ENCODE peak calls at places on chromosomes 13 and 19, in six cellular contexts. Q, X, Y, S, D and I are unnamed samples.

GRCh38 chr19:6743714-6744380 is 4.4 kb downstream of the TRIP10 start:
- DNase-seq in Q (no peak), S (no peak), X (no peak), D (no peak), Y (no peak), I (no peak)

GRCh38 chr13:87122551-87122950 is 548.6 kb upstream of the SLITRK5 start:
- DNase-seq in Q (no peak), D (no peak), Y (no peak), S (no peak), X (no peak), I (no peak)

GRCh38 chr13:73248711-73249580 is 190.1 kb downstream of the KLF5 start:
- DNase-seq in S (no peak), Q (no peak), D (no peak), Y (no peak), X (no peak), I (peak; percentile 31)

GRCh38 chr19:38425810-38426466 is at the start of gene RASGRP4:
- DNase-seq in Q (no peak), X (peak; percentile 81), S (no peak), D (no peak), Y (peak; percentile 56), I (no peak)

GRCh38 chr19:6017576-6017975 is 39.6 kb upstream of the RANBP3 start:
- DNase-seq in X (no peak), Y (no peak), S (no peak), D (no peak), Q (no peak), I (peak; percentile 25)

GRCh38 chr13:108944760-108945159 is 315.3 kb downstream of the MYO16 start:
- DNase-seq in Y (no peak), S (no peak), X (no peak), Q (no peak), D (no peak), I (no peak)

GRCh38 chr13:23674795-23675640 is 104.8 kb downstream of the TNFRSF19 start:
- DNase-seq in Y (no peak), D (peak; percentile 44), S (no peak), Q (peak; percentile 57), X (no peak), I (no peak)

GRCh38 chr19:35257113-35257461 is 8.3 kb downstream of the LSR start:
- DNase-seq in X (no peak), D (no peak), Q (no peak), Y (no peak), S (no peak), I (no peak)

GRCh38 chr19:32869369-32870153 is at the start of gene SLC7A9:
- DNase-seq in D (peak; percentile 31), Y (peak; percentile 29), X (no peak), S (no peak), Q (no peak), I (no peak)

GRCh38 chr13:39144391-39144790 is 106.1 kb downstream of the NHLRC3 start:
- DNase-seq in Q (no peak), Y (no peak), S (no peak), X (no peak), D (no peak), I (no peak)

GRCh38 chr19:35513975-35514809 is 743 bp upstream of the DMKN start:
- DNase-seq in D (peak; percentile 25), X (no peak), Q (no peak), S (no peak), Y (peak; percentile 68), I (no peak)

GRCh38 chr19:12237143-12237839 is 57.4 kb downstream of the ZNF44 start:
- DNase-seq in X (no peak), Y (no peak), Q (no peak), D (no peak), S (no peak), I (no peak)

GRCh38 chr13:35388979-35389378 is 87.5 kb downstream of the MAB21L1 start:
- DNase-seq in S (no peak), X (no peak), D (no peak), Q (no peak), Y (no peak), I (peak; percentile 2)

GRCh38 chr19:38134538-38135149 is 89.4 kb downstream of the DPF1 start:
- DNase-seq in D (peak; percentile 38), X (peak; percentile 77), S (no peak), Y (peak; percentile 69), Q (peak; percentile 81), I (peak; percentile 65)

GRCh38 chr19:41023193-41023592 is 32.1 kb downstream of the CYP2B6 start:
- DNase-seq in X (peak; percentile 8), D (no peak), S (no peak), Y (no peak), Q (no peak), I (no peak)

GRCh38 chr13:30364876-30365275 is 57.4 kb upstream of the UBE2L5 start:
- DNase-seq in D (no peak), X (no peak), Y (no peak), S (no peak), Q (no peak), I (no peak)

GRCh38 chr19:5700455-5701092 is 10.5 kb downstream of the RPL36 start:
- DNase-seq in S (no peak), Q (no peak), X (no peak), D (no peak), Y (no peak), I (no peak)

GRCh38 chr19:57850553-57851017 is 926 bp downstream of the ZNF587 start:
- DNase-seq in X (peak; percentile 56), D (peak; percentile 29), Q (peak; percentile 15), Y (peak; percentile 49), S (no peak), I (peak; percentile 32)

GRCh38 chr13:42215578-42216421 is 56.2 kb upstream of the AKAP11 start:
- DNase-seq in D (peak; percentile 10), S (peak; percentile 4), X (peak; percentile 45), Q (no peak), Y (no peak), I (peak; percentile 9)

GRCh38 chr13:114155923-114156883 is 22.9 kb upstream of the CFAP97D2 start:
- DNase-seq in D (no peak), Q (no peak), X (no peak), S (no peak), Y (no peak), I (no peak)

GRCh38 chr13:49042476-49042875 is 66.8 kb downstream of the FNDC3A start:
- DNase-seq in S (no peak), D (no peak), Q (no peak), Y (no peak), X (no peak), I (no peak)

GRCh38 chr13:40668335-40668734 is 1.9 kb upstream of the FOXO1 start:
- DNase-seq in D (peak; percentile 54), Y (no peak), S (no peak), X (peak; percentile 64), Q (peak; percentile 66), I (no peak)

GRCh38 chr19:41437944-41438574 is 1.7 kb downstream of the DMAC2 start:
- DNase-seq in D (no peak), X (no peak), S (no peak), Y (no peak), Q (no peak), I (no peak)

GRCh38 chr13:23020246-23020843 is 160.4 kb upstream of the SGCG start:
- DNase-seq in Y (peak; percentile 48), X (peak; percentile 68), S (peak; percentile 34), Q (peak; percentile 1), D (peak; percentile 53), I (peak; percentile 38)

GRCh38 chr13:25489238-25489637 is 117.5 kb downstream of the ATP8A2 start:
- DNase-seq in X (peak; percentile 6), Y (no peak), S (no peak), Q (no peak), D (no peak), I (no peak)

GRCh38 chr13:44955421-44955820 is 33.9 kb downstream of the NUFIP1 start:
- DNase-seq in D (no peak), Q (no peak), X (no peak), Y (no peak), S (no peak), I (no peak)

DNA sequence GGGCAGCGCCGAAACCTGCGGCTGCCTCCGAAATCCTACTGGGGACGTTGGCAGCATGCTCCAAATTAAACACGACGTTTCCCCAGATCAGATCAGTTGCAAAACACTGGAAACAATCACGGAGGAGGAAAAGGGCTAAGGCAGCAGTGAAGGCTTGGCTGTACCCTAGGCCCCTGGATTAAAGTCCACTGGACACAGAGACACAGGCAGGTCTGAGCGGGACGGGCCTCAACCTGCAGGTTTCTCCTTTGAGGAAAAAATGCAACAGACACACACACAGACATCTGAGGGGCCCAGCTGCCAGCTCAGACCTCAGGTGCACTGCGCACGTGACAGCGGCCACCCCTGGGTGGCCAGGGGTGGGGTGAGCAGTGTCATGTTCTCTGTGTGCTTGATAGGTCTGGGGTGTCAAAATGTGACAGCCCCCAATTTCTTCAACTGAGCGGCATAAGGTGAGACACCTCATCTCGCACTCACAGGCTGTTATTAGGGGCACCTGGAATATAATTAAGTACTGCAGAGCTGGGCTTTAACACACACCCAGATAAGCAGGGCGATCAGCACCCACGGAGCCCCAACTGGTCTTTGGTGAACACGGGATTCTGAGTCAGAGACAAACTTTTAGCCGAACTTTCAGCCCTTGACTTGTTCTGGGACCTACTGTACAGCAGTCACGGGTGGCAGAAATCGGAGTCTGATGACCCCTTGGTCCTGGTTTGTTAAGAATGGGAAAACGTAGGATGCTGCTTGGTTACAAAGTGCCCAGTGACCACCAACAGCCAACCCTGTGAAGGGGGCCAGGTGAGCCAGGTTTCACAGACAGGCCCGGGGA is 9.3 kb downstream of the SH3GL1 start:
- DNase-seq in S (no peak), X (no peak), D (peak; percentile 91), Q (no peak), Y (no peak), I (no peak)
- TF ChIP-seq CHD2 in S (no peak), X (no peak), D (no peak), Q (no peak), Y (no peak), I (no peak)

GRCh38 chr13:106535552-106536243 is at the start of gene EFNB2:
- DNase-seq in Q (peak; percentile 83), S (peak; percentile 26), X (peak; percentile 90), Y (peak; percentile 89), D (peak; percentile 67), I (peak; percentile 98)
- TF ChIP-seq EP300 in Q (no peak), S (no peak), X (no peak), Y (no peak), D (no peak), I (no peak)

DNA sequence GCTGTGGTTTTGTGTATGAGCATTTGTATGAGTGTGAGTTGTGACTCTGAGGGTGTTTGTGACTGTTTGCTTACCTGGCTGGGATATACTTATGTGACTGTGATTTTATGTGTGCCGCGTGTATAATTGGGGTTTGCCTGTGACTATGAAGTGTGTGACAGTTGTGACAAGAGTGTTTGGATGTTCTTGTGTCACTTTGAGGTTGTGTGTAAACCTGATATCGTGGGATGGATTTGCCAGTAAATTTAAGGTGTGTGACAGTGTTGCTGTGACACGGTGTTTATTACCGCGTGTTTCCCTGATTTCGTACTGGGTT is 442 bp downstream of the ZNF420 start:
- DNase-seq in S (peak; percentile 8), X (peak; percentile 7), D (no peak), Y (no peak), Q (no peak), I (no peak)
- TF ChIP-seq MAX in S (no peak), X (no peak), D (no peak), Y (no peak), Q (no peak), I (no peak)

GRCh38 chr13:70023506-70023905 is 84.1 kb upstream of the ATXN8OS start:
- DNase-seq in Q (no peak), X (no peak), D (no peak), Y (no peak), S (no peak), I (no peak)

DNA sequence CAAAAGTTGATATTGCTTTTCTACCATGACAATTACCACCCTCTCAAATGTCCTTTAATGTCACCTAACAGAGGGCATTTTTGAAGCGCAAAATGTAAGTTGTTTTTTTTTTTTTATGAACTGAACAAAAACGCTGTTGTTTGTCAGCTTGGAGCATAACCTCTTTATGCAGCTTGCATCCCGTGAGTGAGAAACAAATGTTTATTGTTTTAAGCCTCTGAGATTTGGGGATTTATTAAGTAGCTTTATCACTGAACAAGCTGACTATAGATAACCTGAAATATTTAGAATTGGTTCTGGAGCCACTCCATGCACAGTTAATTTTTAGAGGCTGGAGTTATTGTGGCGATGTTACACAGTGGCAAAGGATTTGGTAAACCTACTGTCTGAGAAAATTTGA is 80.1 kb upstream of the ATXN8OS start:
- DNase-seq in D (no peak), Q (no peak), Y (no peak), S (no peak), X (no peak), I (no peak)
- TF ChIP-seq CHD2 in D (no peak), Q (no peak), Y (no peak), S (no peak), X (no peak), I (no peak)